ENCODE peak calls at places on chromosomes 5 and 9, in five cellular contexts. I, N, B, U and O are unnamed samples.

GRCh38 chr5:75037106-75037505 is 15.3 kb downstream of the GCNT4 start:
- DNase-seq in U (no peak), I (peak; percentile 70), B (peak; percentile 100), N (no peak), O (peak; percentile 89)

GRCh38 chr9:101702257-101702656 is 36.2 kb downstream of the GRIN3A start:
- DNase-seq in N (no peak), U (no peak), I (no peak), B (peak; percentile 67), O (no peak)

GRCh38 chr5:68193481-68194036 is 22.0 kb upstream of the PIK3R1 start:
- DNase-seq in B (peak; percentile 85), U (no peak), I (no peak), N (no peak), O (no peak)

GRCh38 chr5:7759257-7759871 is 91.6 kb downstream of the CFAP90 start:
- DNase-seq in N (no peak), U (no peak), B (no peak), I (peak; percentile 15), O (peak; percentile 4)

GRCh38 chr5:181167814-181168488 is 20.6 kb downstream of the OR2V2 start:
- DNase-seq in U (no peak), I (no peak), N (peak; percentile 20), B (no peak), O (no peak)

GRCh38 chr5:57341380-57341979 is 141.1 kb downstream of the ACTBL2 start:
- DNase-seq in N (no peak), U (no peak), I (no peak), B (peak; percentile 71), O (no peak)

GRCh38 chr9:75228893-75229292 is 140.6 kb downstream of the OSTF1 start:
- DNase-seq in I (no peak), U (no peak), B (no peak), N (no peak), O (no peak)

GRCh38 chr9:98916660-98917059 is 27.0 kb upstream of the COL15A1 start:
- DNase-seq in U (peak; percentile 59), B (no peak), I (no peak), N (no peak), O (peak; percentile 29)

GRCh38 chr5:103364074-103364473 is 105.5 kb downstream of the MACIR start:
- DNase-seq in U (no peak), I (no peak), B (peak; percentile 48), N (no peak), O (peak; percentile 20)

GRCh38 chr5:155728146-155728856 is 598.7 kb upstream of the SGCD start:
- DNase-seq in N (no peak), U (peak; percentile 68), B (peak; percentile 2), I (peak; percentile 76), O (no peak)

GRCh38 chr5:111742595-111742994 is 14.4 kb downstream of the NREP start:
- DNase-seq in N (peak; percentile 67), B (peak; percentile 15), U (no peak), I (peak; percentile 97), O (peak; percentile 94)

GRCh38 chr9:96854877-96855273 is 561 bp upstream of the ZNF782 start:
- DNase-seq in N (no peak), I (no peak), U (no peak), B (no peak), O (no peak)

GRCh38 chr5:129541648-129542251 is 81.7 kb downstream of the ADAMTS19 start:
- DNase-seq in U (no peak), N (no peak), B (peak; percentile 66), I (no peak), O (peak; percentile 28)

GRCh38 chr9:79134654-79135053 is 437.1 kb upstream of the TLE4 start:
- DNase-seq in U (no peak), B (peak; percentile 22), I (peak; percentile 58), N (no peak), O (no peak)

GRCh38 chr5:68287976-68288755 is 72.6 kb downstream of the PIK3R1 start:
- DNase-seq in N (peak; percentile 85), I (peak; percentile 55), B (peak; percentile 67), U (peak; percentile 70), O (peak; percentile 68)

GRCh38 chr5:157267025-157267424 is 1.1 kb downstream of the CYFIP2 start:
- DNase-seq in U (no peak), I (no peak), N (no peak), B (no peak), O (no peak)

GRCh38 chr5:157266286-157267007 is 524 bp downstream of the CYFIP2 start:
- DNase-seq in B (no peak), U (peak; percentile 31), I (no peak), N (no peak), O (no peak)

GRCh38 chr5:157269763-157270272 is 3.9 kb downstream of the CYFIP2 start:
- DNase-seq in I (no peak), B (no peak), U (no peak), N (no peak), O (no peak)

GRCh38 chr5:157269165-157269671 is 3.3 kb downstream of the CYFIP2 start:
- DNase-seq in I (no peak), N (no peak), U (no peak), B (peak; percentile 91), O (no peak)

DNA sequence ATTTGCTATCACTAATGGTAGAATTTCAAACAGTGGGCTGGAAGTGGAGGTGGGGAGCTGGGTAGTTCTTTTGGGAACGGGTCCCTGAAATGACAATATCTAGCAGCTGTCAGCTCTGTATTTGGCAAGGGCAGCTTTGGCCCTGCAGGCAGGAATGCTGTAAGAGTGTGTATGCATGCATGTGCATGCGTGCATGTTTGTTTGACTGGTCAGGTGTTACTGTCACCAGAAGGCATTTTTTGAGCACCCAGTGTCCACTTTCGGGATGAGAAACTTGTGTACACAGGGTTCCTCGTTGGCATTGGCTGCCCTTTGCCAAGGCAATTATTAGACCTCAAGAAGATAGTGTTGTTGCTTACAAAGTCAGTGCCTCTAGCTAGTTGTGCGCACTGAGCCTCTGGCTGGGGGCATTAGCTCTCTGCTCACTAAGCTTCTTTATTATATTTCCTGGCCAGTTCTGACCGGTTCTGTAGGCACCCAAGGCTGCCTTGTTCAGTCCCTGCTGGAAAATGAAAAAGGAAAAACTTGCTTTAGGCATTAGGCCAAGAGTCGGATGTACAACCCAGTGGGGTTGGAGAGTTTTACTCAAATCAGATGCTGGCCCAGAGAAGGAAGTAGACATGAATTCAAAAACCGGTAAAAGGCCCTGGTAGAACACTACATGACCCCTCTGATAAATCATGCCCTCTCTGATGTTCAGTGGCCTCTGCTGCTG is 2.0 kb downstream of the CYFIP2 start:
- DNase-seq in B (peak; percentile 77), N (no peak), I (no peak), U (no peak), O (no peak)
- H3K4me3 ChIP-seq in B (no peak overlapping the region), N (no peak overlapping the region), I (no peak overlapping the region), U (peak overlapping the region; percentile 10), O (no peak overlapping the region)

GRCh38 chr5:179343902-179344300 is 1.4 kb downstream of the ADAMTS2 start:
- DNase-seq in I (peak; percentile 57), N (peak; percentile 78), B (no peak), U (peak; percentile 45), O (peak; percentile 67)
- TF ChIP-seq CTCF in I (peak; percentile 57), N (peak; percentile 63), B (no peak), U (no peak), O (peak; percentile 58)

DNA sequence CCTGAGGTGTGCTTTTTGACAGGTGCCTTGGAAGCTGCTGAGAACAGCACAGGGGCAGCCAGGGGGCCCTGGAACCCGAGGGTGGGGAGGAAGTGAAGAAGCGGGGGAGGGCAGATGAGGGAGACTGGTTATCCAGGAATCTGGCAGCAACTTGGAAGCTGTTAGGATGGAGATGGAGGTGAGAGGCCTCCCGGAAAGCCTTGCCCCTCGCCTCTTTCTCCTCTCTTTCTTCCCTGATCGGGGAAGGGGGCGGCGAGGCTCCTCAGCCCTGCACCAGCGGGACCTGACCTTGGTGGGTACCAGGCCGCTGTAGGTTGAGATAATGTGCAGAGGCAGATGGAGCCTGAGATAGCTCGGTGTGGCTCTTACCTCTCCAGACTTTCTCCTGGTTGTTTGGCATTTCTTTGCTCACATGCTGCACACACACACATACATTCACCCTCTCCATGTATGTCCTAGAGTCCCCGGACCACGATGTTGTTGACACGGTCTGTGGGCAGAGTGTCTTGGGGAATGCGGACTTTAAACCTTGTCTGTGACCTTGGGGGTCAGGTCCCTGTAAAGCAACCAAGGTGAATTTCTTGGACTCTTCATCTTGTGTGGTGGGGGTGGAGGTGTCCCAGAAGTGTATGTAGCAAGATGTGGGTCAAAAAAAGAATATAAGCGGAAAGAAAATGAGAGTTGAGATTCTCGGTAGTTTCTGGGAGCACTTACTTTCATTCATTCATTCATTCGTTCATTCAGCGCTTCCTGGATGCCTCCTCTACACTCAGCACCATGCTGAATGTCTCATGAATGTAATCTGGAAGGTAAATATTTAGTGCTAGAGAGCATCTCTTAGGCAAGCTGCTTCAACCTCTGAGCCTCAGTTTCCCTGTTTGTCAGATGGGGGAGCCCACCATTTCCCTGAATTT is 1.6 kb downstream of the WWC1 start:
- DNase-seq in B (no peak), N (no peak), U (no peak), I (no peak), O (no peak)
- H3K4me3 ChIP-seq in B (peak overlapping the region; percentile 61), N (no peak overlapping the region), U (no peak overlapping the region), I (peak overlapping the region; percentile 63), O (peak overlapping the region; percentile 52)

DNA sequence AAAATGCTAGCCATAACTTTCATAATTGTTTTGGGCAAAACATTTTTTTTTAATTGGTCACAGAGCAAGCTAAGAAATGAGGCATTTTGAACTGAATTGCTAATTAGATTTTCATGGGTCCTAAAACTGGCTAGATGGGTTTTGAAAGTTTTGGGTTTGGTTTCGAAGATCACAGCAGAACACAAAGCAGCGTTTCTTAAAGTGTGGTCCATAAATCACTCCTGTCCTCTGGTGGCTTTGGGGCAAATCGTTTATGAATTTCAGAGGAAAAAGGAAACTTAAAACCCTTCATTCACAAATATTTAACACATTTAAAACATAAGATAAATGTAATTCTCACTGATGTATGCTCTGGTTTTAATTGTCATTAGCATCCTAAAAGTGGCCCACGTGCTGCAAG is 503.7 kb downstream of the SPATA31D1 start:
- DNase-seq in B (no peak), N (no peak), U (no peak), I (no peak), O (peak; percentile 48)
- TF ChIP-seq CTCF in B (peak; percentile 6), N (no peak), U (no peak), I (peak; percentile 10), O (no peak)

DNA sequence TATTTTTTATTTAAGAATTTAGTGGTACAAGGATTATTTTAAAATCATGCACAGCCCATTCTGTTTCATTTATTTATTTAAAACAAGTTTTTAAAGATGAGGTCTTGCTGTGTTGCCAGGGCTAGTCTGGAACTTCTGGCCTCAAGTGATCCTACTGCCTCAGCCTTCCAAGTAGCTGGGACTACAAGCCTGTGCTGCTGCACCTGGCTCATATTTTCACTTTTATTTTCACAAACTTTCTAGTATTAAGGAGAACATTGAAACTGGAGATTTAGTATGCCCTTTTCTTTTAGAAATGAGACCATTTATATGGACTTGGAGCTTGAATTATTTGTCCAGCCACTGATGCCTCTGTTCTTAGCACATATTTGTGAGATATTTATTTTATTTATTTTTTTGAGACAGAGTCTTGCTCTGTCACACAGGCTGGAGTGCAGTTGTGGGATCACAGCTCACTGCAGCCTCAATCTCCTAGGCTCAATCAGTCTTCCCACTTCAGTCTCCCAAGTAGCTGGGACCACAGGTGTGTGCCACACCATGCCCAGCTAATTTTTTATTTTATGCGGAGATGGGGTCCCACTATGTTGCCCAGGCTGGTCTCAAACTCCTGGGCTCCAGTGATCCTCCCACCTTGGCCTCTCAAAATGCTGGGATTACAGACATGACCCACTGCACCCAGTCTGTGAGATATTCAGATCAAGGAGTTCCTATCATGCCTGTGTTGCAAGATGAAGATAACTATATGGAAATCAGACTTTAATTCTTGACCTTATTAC is 7.4 kb downstream of the DMXL1 start:
- DNase-seq in B (no peak), N (no peak), U (no peak), I (no peak), O (no peak)
- H3K4me3 ChIP-seq in B (no peak overlapping the region), N (no peak overlapping the region), U (no peak overlapping the region), I (no peak overlapping the region), O (no peak overlapping the region)